ENCODE peak calls at places on chromosome 19, in eight cellular contexts. D, Y, Z, J, U, P, V and C are unnamed samples.

GRCh38 chr19:16067205-16067938 is 8.9 kb upstream of the TPM4 start:
- DNase-seq in D (peak), Y (no peak), V (peak), U (peak), P (no peak), J (peak), Z (no peak), C (peak)

GRCh38 chr19:17049711-17050280 is 23.2 kb upstream of the CPAMD8 start:
- DNase-seq in Y (no peak), D (no peak), Z (no peak), J (peak), U (no peak), V (peak), P (no peak), C (no peak)

GRCh38 chr19:13169769-13170168 is 19.6 kb downstream of the IER2 start:
- DNase-seq in Z (no peak), U (no peak), V (peak), D (peak), P (peak), Y (no peak), J (peak), C (peak)

GRCh38 chr19:3335431-3336350 is 30.7 kb upstream of the NFIC start:
- DNase-seq in Y (no peak), U (peak), Z (peak), P (peak), V (peak), J (no peak), D (peak), C (no peak)

GRCh38 chr19:18519962-18520847 is 1.7 kb downstream of the ELL start:
- DNase-seq in V (peak), Y (peak), Z (peak), J (peak), P (peak), U (peak), D (peak), C (no peak)

GRCh38 chr19:56639217-56639616 is 3.7 kb upstream of the SMIM17 start:
- DNase-seq in Y (no peak), D (no peak), V (no peak), J (no peak), U (no peak), P (no peak), Z (no peak), C (no peak)

GRCh38 chr19:13951043-13951442 is 1.3 kb upstream of the DCAF15 start:
- DNase-seq in V (no peak), D (no peak), U (no peak), J (no peak), Z (no peak), P (no peak), Y (no peak), C (no peak)

GRCh38 chr19:54551293-54551692 is 22.3 kb upstream of the LILRA2 start:
- DNase-seq in Z (no peak), D (no peak), Y (no peak), P (no peak), V (no peak), J (no peak), U (no peak), C (no peak)

GRCh38 chr19:6580313-6580712 is 10.6 kb downstream of the CD70 start:
- DNase-seq in J (peak), U (no peak), Z (no peak), P (no peak), Y (no peak), D (no peak), V (peak), C (peak)

GRCh38 chr19:19554074-19555023 is 16.3 kb downstream of the CILP2 start:
- DNase-seq in J (no peak), V (peak), Z (peak), U (no peak), Y (peak), P (peak), D (peak), C (peak)

GRCh38 chr19:1510442-1510806 is 2.4 kb downstream of the ADAMTSL5 start:
- DNase-seq in D (no peak), Y (no peak), J (no peak), Z (no peak), U (no peak), V (no peak), P (peak), C (no peak)

GRCh38 chr19:17860993-17861360 is 1.3 kb downstream of the RPL18A start:
- DNase-seq in Y (no peak), U (no peak), D (no peak), J (no peak), V (peak), P (no peak), Z (no peak), C (no peak)

GRCh38 chr19:28827382-28827781 is 385.6 kb downstream of the UQCRFS1 start:
- DNase-seq in V (no peak), J (no peak), D (no peak), Z (no peak), U (no peak), Y (no peak), P (no peak), C (no peak)

GRCh38 chr19:33621811-33622504 is at the start of gene CHST8:
- DNase-seq in Z (peak), U (peak), V (peak), J (no peak), P (peak), Y (no peak), D (peak), C (no peak)

GRCh38 chr19:3830841-3831589 is 37.8 kb downstream of the ZFR2 start:
- DNase-seq in D (no peak), P (no peak), U (no peak), Y (no peak), J (no peak), Z (no peak), V (peak), C (no peak)

GRCh38 chr19:10724573-10725071 is 6.7 kb downstream of the DNM2 start:
- DNase-seq in J (peak), Y (no peak), P (no peak), Z (no peak), V (peak), U (no peak), D (no peak), C (no peak)

GRCh38 chr19:33080761-33081681 is at the start of gene GPATCH1:
- DNase-seq in P (peak), Z (peak), J (peak), V (peak), D (peak), Y (peak), U (peak), C (peak)

GRCh38 chr19:13262450-13262849 is 112.2 kb downstream of the IER2 start:
- DNase-seq in Y (no peak), P (peak), J (peak), U (no peak), V (peak), D (no peak), Z (no peak), C (no peak)

GRCh38 chr19:459724-460511 is 915 bp downstream of the SHC2 start:
- DNase-seq in P (peak), D (peak), J (no peak), U (peak), Z (peak), Y (no peak), V (peak), C (no peak)

GRCh38 chr19:17332677-17333581 is 1.7 kb downstream of the ANO8 start:
- DNase-seq in Y (no peak), V (peak), Z (no peak), J (peak), D (no peak), P (peak), U (no peak), C (peak)

GRCh38 chr19:14116918-14117578 is 514 bp downstream of the PRKACA start:
- DNase-seq in D (no peak), U (peak), V (peak), Z (peak), J (peak), P (peak), Y (peak), C (no peak)

GRCh38 chr19:20278342-20278741 is 111.3 kb downstream of the ZNF486 start:
- DNase-seq in D (peak), Z (no peak), Y (no peak), U (no peak), V (no peak), J (peak), P (peak), C (no peak)

GRCh38 chr19:15293751-15294505 is 38.4 kb downstream of the BRD4 start:
- DNase-seq in Z (no peak), V (peak), Y (no peak), D (no peak), U (no peak), P (no peak), J (no peak), C (no peak)

GRCh38 chr19:1675633-1676350 is 23.4 kb upstream of the TCF3 start:
- DNase-seq in J (no peak), Y (no peak), V (peak), P (no peak), Z (no peak), U (peak), D (peak), C (no peak)

GRCh38 chr19:32201211-32201610 is 144.2 kb upstream of the ZNF507 start:
- DNase-seq in Z (no peak), V (no peak), J (no peak), P (no peak), Y (no peak), D (no peak), U (no peak), C (no peak)

GRCh38 chr19:55690109-55690768 is 15.2 kb downstream of the EPN1 start:
- DNase-seq in V (peak), D (no peak), J (no peak), Y (no peak), U (peak), P (no peak), Z (peak), C (peak)

GRCh38 chr19:29079331-29079730 is 133.6 kb downstream of the UQCRFS1 start:
- DNase-seq in Y (no peak), U (no peak), J (no peak), D (no peak), P (no peak), Z (no peak), V (no peak), C (no peak)

GRCh38 chr19:55099557-55100506 is 17.6 kb downstream of the PPP1R12C start:
- DNase-seq in P (no peak), V (peak), J (no peak), Z (no peak), D (no peak), U (no peak), Y (no peak), C (no peak)

GRCh38 chr19:17226002-17226933 is at the start of gene OCEL1:
- DNase-seq in P (peak), V (peak), J (peak), U (peak), Y (peak), Z (peak), D (peak), C (peak)

GRCh38 chr19:15379996-15380647 is 535 bp upstream of the AKAP8 start:
- DNase-seq in V (peak), P (peak), Y (no peak), J (peak), D (peak), U (no peak), Z (peak), C (no peak)

GRCh38 chr19:53969366-53969765 is 6.6 kb downstream of the CACNG8 start:
- DNase-seq in P (no peak), D (no peak), J (no peak), Z (no peak), V (peak), Y (no peak), U (no peak), C (no peak)

GRCh38 chr19:50629194-50629593 is 10.5 kb downstream of the SYT3 start:
- DNase-seq in V (peak), J (no peak), U (no peak), P (no peak), Y (no peak), D (no peak), Z (no peak), C (no peak)

GRCh38 chr19:14439014-14439413 is 5.9 kb downstream of the PKN1 start:
- DNase-seq in D (no peak), Y (no peak), Z (no peak), V (no peak), U (no peak), J (no peak), P (no peak), C (no peak)

GRCh38 chr19:10079031-10079453 is 7.1 kb upstream of the SHFL start:
- DNase-seq in Z (no peak), J (no peak), P (no peak), Y (no peak), V (peak), U (peak), D (no peak), C (no peak)

GRCh38 chr19:3544742-3545668 is 6.0 kb downstream of the TEKTIP1 start:
- DNase-seq in J (peak), Z (peak), U (peak), P (peak), Y (peak), V (peak), D (peak), C (no peak)

GRCh38 chr19:10193666-10194499 is 870 bp downstream of the DNMT1 start:
- DNase-seq in P (peak), U (no peak), V (peak), D (no peak), Y (no peak), Z (no peak), J (peak), C (peak)

GRCh38 chr19:10283301-10283733 is 3.4 kb upstream of the ICAM4 start:
- DNase-seq in J (peak), Z (no peak), Y (no peak), D (no peak), P (peak), V (peak), U (no peak), C (no peak)

GRCh38 chr19:6250909-6251308 is 28.9 kb downstream of the MLLT1 start:
- DNase-seq in V (no peak), Z (no peak), D (no peak), Y (no peak), J (no peak), P (no peak), U (no peak), C (no peak)

GRCh38 chr19:50214699-50215543 is 11.5 kb downstream of the MYH14 start:
- DNase-seq in J (peak), D (peak), V (no peak), U (no peak), Z (no peak), Y (no peak), P (peak), C (no peak)

DNA sequence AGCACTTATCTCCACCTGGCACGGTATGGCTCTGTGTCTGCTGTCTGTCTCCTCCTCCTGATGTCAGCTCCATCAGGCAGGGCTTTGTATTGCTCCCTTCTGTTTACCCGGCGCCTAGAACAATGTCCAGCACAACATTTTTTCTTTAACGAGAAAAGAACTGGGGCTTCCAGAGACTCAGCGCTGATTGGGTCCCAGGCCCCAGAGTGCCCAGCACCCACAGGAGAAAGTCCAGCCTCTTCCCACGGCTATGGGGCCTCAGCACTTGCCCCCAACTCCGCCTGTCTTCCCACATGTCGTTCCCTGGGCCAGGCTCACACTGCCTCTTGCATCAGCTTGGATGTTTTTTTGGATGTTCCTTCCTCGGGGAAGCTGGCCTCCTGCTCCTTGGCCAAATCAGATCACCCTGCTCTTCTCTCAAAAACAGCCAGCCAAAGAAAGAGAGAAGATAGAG is 6.9 kb downstream of the MYPOP start:
- DNase-seq in Z (no peak), P (peak), D (no peak), V (peak), U (no peak), J (no peak), Y (no peak), C (no peak)
- H3K27ac ChIP-seq in Z (no peak), P (peak), D (no peak), V (no peak), U (no peak), J (no peak), Y (no peak), C (no peak)

GRCh38 chr19:38362076-38362945 is 12.1 kb upstream of the PSMD8 start:
- DNase-seq in U (peak), Y (peak), J (peak), V (peak), Z (peak), P (peak), D (peak), C (peak)
- H3K27ac ChIP-seq in U (no peak), Y (no peak), J (no peak), V (no peak), Z (peak), P (peak), D (peak), C (peak)

GRCh38 chr19:30407310-30407709 is 35.1 kb downstream of the ZNF536 start:
- DNase-seq in J (no peak), V (no peak), P (no peak), Z (no peak), D (no peak), Y (no peak), U (no peak), C (no peak)
- H3K27ac ChIP-seq in J (no peak), V (no peak), P (no peak), Z (no peak), D (no peak), Y (no peak), U (no peak), C (no peak)

DNA sequence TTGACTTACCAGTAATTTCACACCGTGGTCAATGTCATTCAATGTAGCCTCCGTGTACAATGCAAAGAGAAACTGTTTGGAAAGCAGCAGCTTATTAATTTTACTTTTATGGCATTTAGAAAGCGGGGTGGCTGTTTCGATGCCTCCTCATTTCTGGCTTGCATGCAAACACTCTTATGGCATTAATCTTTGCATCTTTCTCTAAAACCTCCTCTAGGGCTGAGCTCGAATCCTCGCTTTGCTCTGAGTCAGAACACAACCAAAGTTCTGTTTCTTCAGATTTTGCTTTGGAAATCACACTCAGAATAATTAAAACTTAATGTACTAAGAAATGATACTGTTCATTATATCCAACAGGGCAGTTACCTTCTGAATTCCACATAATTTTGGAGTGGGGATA is 77.0 kb downstream of the ZNF536 start:
- DNase-seq in J (no peak), D (no peak), Y (no peak), U (no peak), V (no peak), P (no peak), Z (no peak), C (no peak)
- H3K27ac ChIP-seq in J (no peak), D (no peak), Y (no peak), U (no peak), V (no peak), P (peak), Z (peak), C (no peak)

DNA sequence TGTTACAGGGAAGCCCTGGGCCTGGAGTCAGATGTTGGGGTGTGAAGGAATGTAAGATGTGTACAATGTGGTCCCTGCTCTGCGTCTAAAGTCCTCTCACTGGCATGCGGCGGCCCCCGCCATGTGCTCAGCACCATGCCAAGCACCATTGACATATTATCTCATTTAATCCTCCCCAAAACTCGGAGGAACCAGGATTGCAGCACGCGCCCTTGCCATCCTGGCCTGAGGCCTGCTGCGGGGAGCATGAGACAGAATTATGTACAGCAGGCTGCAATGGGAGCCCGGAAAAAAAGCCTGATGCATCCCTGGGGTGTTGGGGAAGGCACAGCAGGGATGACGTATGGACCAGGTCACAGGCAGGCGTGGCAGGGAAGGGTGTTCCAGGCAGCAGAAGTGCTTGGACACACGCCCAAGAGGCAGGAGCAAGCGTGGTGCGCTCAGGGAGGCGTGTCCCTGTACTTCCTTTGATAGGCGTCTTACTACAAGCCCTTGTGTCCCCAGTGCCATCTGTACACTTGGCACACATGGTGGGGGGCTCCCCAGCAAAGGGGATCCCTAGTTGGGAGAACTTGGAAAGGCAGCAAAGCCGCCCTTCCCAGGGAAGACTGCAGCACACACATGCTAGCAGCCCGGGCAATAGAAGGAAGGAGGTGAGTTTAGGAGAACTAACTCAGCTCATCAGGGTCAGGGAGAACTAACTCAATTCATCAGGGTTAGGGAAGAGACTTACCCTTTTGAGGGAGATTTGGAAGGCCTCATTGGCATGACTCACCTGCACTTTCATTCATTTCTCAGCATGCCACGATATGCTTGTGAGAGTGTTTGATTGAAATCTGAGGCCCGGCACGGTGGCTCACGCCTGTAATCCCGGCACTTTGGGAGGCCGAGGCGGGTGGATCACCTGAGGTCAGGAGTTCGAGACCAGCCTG is 3.5 kb downstream of the EVI5L start:
- DNase-seq in P (no peak), D (peak), Y (no peak), Z (peak), J (peak), V (no peak), U (no peak), C (peak)
- H3K27ac ChIP-seq in P (no peak), D (peak), Y (no peak), Z (peak), J (peak), V (peak), U (no peak), C (peak)

GRCh38 chr19:41957838-41958366 is 1.2 kb downstream of the RABAC1 start:
- DNase-seq in J (peak), D (peak), V (peak), Z (peak), P (peak), U (peak), Y (no peak), C (no peak)
- H3K27ac ChIP-seq in J (no peak), D (peak), V (peak), Z (peak), P (peak), U (peak), Y (peak), C (peak)